ENCODE peak calls at places on chromosomes 2 and 18, in four cellular contexts. Y, Z, U and L are unnamed samples.

GRCh38 chr18:57480724-57481123 is 45.5 kb downstream of the ONECUT2 start:
- DNase-seq in Y (no peak), Z (no peak), U (no peak), L (no peak)

GRCh38 chr2:21694536-21694935 is 570.8 kb downstream of the TDRD15 start:
- DNase-seq in Y (no peak), Z (no peak), U (no peak), L (no peak)

GRCh38 chr2:126389446-126389845 is 266.5 kb upstream of the GYPC start:
- DNase-seq in Y (no peak), Z (no peak), U (no peak), L (no peak)

GRCh38 chr2:200356794-200357472 is 50.4 kb downstream of the SPATS2L start:
- DNase-seq in Y (peak; percentile 45), Z (no peak), U (no peak), L (peak; percentile 62)

GRCh38 chr2:88199912-88200682 is 30.0 kb downstream of the THNSL2 start:
- DNase-seq in Y (no peak), Z (peak; percentile 27), U (peak; percentile 90), L (no peak)

GRCh38 chr18:72530622-72531021 is 13.5 kb downstream of the CBLN2 start:
- DNase-seq in Y (no peak), Z (no peak), U (no peak), L (peak; percentile 22)

GRCh38 chr2:160368988-160369935 is 124.3 kb downstream of the RBMS1 start:
- DNase-seq in Y (no peak), Z (no peak), U (no peak), L (no peak)

GRCh38 chr2:53820038-53820437 is 33.2 kb downstream of the ERLEC1 start:
- DNase-seq in Y (no peak), Z (no peak), U (no peak), L (no peak)

GRCh38 chr18:42261731-42262130 is 306.7 kb downstream of the PIK3C3 start:
- DNase-seq in Y (no peak), Z (no peak), U (no peak), L (no peak)

GRCh38 chr2:231187736-231188505 is 10.5 kb upstream of the ARMC9 start:
- DNase-seq in Y (peak; percentile 66), Z (no peak), U (no peak), L (no peak)

GRCh38 chr18:36307513-36307912 is 10.0 kb downstream of the FHOD3 start:
- DNase-seq in Y (no peak), Z (no peak), U (no peak), L (no peak)

GRCh38 chr2:12979066-12979465 is 262.3 kb downstream of the TRIB2 start:
- DNase-seq in Y (no peak), Z (peak; percentile 86), U (no peak), L (no peak)

GRCh38 chr2:40113272-40113671 is 334.2 kb upstream of the THUMPD2 start:
- DNase-seq in Y (no peak), Z (no peak), U (no peak), L (no peak)

GRCh38 chr2:180056367-180057118 is 49.4 kb upstream of the CWC22 start:
- DNase-seq in Y (no peak), Z (no peak), U (no peak), L (no peak)

GRCh38 chr2:60742419-60742818 is 13.6 kb upstream of the PAPOLG start:
- DNase-seq in Y (no peak), Z (no peak), U (no peak), L (no peak)

GRCh38 chr2:240997856-240998705 is at the start of gene SNED1:
- DNase-seq in Y (peak; percentile 66), Z (peak; percentile 37), U (peak; percentile 96), L (no peak)

GRCh38 chr2:101064505-101064867 is 62.4 kb downstream of the RPL31 start:
- DNase-seq in Y (no peak), Z (no peak), U (no peak), L (no peak)

GRCh38 chr2:101063352-101063751 is 61.3 kb downstream of the RPL31 start:
- DNase-seq in Y (peak; percentile 22), Z (no peak), U (no peak), L (peak; percentile 69)

GRCh38 chr2:101064868-101065549 is 62.9 kb downstream of the RPL31 start:
- DNase-seq in Y (peak; percentile 40), Z (peak; percentile 85), U (no peak), L (peak; percentile 4)

DNA sequence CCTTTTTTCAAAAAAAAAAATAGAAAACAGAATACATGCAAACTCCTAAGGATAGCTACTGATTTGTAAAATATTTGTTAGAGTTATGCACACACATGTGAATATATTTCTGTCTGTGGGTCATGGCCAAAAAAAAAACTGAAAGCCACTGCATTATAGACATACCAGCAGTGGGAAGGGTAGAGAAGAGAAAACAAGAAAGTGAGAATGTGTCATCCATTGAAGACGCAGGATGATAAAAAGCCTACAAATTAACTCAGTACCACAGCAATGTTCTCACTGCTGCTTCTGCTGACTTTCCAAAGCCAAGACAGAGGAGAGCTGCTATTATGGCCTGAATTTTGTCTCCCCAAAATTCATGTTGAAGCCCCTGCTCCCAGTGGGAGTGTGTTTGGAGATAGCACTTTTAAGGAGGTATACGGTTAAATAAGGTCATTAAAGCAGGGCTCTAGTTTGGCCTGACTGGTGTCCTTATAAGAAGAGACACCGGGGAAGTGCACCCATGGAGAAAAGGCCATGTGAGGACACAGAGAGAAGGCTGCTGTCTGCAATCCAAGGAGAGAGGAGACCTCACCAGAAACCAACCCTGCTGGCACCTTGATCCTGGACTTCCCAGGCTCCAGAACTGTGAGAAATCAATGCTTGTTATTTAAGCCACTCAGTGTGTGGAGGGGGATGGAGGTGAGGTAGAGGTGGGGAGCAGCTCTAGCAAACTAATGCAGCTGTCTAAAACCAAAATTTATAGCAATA is 61.8 kb downstream of the RPL31 start:
- DNase-seq in Y (peak; percentile 52), Z (no peak), U (no peak), L (peak; percentile 27)
- H3K4me3 ChIP-seq in Y (no peak overlapping the region), Z (no peak overlapping the region), U (no peak overlapping the region), L (no peak overlapping the region)

GRCh38 chr2:106562826-106563594 is 75.8 kb downstream of the CD8B2 start:
- DNase-seq in Y (no peak), Z (peak; percentile 36), U (no peak), L (no peak)
- TF ChIP-seq CTCF in Y (peak; percentile 47), Z (no peak), U (no peak), L (no peak)

GRCh38 chr2:196125596-196125995 is 45.8 kb downstream of the STK17B start:
- DNase-seq in Y (no peak), Z (no peak), U (no peak), L (no peak)
- H3K4me3 ChIP-seq in Y (no peak overlapping the region), Z (no peak overlapping the region), U (no peak overlapping the region), L (no peak overlapping the region)

GRCh38 chr2:68765739-68766377 is 31.2 kb downstream of the ARHGAP25 start:
- DNase-seq in Y (peak; percentile 11), Z (peak; percentile 64), U (no peak), L (no peak)
- TF ChIP-seq CTCF in Y (no peak), Z (no peak), U (peak; percentile 23), L (no peak)

DNA sequence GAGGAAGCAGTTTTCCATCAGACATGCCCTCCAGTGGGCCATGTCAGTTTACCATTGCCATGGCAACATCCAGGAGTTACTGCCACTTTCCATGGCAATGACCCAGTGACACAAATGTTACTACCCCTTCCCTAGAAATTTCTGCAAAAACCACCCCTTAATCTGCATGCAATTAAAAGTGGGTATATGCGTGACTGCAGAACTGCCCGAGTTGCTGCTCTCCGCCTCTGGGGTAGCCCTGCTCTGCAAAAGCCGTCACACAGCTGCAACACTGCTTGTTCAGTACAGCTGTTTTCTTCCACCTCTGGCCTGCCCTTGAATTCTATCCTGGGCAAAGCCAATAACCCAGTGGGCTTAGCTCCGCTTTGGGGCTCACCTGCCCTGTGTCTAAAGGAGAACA is 58.6 kb downstream of the TMEM18 start:
- DNase-seq in Y (no peak), Z (no peak), U (no peak), L (no peak)
- H3K4me3 ChIP-seq in Y (no peak overlapping the region), Z (no peak overlapping the region), U (no peak overlapping the region), L (no peak overlapping the region)

DNA sequence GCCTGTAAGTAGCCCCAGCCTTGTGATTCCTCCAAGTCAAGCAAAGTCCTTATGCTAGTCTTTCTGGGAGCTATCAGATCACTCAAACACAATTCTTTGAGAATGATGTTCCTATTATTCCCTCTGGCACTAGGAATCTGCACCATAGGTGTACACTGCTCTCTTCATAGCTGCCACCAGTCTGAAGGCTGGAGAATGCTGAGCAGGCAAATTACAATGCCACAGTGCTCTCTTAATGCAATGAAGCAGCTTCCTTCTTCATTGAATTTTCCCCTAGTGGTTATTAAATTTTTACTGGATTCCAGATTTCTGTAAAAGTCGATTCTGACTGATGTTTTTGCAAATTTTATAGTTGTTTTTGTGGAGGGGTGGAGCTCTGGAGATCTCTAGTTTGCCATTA is 84.8 kb downstream of the CCDC178 start:
- DNase-seq in Y (no peak), Z (no peak), U (no peak), L (no peak)
- TF ChIP-seq CTCF in Y (no peak), Z (no peak), U (no peak), L (no peak)

GRCh38 chr2:9565436-9566153 is 10.0 kb upstream of the ADAM17 start:
- DNase-seq in Y (peak; percentile 90), Z (peak; percentile 90), U (peak; percentile 39), L (peak; percentile 93)
- H3K4me3 ChIP-seq in Y (no peak overlapping the region), Z (no peak overlapping the region), U (no peak overlapping the region), L (peak overlapping the region; percentile 9)

GRCh38 chr2:213125646-213126347 is 25.6 kb downstream of the IKZF2 start:
- DNase-seq in Y (peak; percentile 36), Z (peak; percentile 47), U (no peak), L (no peak)
- TF ChIP-seq CTCF in Y (peak; percentile 31), Z (no peak), U (no peak), L (no peak)

GRCh38 chr2:31233216-31233615 is 736 bp upstream of the EHD3 start:
- DNase-seq in Y (no peak), Z (peak; percentile 41), U (no peak), L (no peak)
- H3K4me3 ChIP-seq in Y (no peak overlapping the region), Z (no peak overlapping the region), U (no peak overlapping the region), L (no peak overlapping the region)

DNA sequence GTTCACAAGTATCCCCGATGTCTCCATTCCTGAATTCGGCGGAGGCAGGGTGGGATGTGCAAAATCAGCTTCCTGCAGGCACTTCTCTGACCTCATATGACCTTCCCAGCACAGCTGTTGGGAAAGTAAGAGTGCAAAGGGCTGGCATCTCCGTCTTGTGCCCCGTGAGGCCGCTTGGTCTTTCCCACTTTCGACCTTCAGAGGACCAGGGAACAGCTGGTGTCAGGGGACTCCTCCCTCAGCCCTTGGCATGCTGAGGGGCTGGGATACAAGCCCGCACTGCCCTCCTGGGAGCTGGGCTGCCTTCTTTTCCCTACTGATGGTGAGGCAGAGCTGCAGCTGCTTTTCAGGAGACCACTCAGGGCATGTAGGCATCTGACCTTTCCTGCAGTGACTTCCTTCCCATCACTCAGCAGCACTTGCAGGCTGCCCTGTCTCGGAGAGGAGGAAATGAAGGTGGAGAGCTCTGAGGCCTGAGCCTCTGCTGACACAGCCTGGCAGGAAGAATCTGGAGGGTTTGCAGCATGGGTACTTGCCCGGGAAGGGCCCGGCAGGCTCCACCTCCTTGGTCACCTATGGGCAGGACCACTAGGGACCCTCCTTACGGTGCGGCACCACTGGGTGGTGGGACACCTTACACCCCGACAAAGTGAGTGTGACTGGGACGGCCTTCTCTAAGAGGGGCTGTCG is 277.2 kb upstream of the HS6ST1 start:
- DNase-seq in Y (no peak), Z (no peak), U (no peak), L (no peak)
- TF ChIP-seq CTCF in Y (no peak), Z (no peak), U (no peak), L (no peak)